ENCODE peak calls at places on chromosome 16, in six cellular contexts. One of them, this sample, is unnamed. For H3K4me1, the result is how much of the 10 kb centered on the place peaks cover.

GRCh38 chr16:30543067-30543466 is 8.4 kb upstream of the ZNF747 start:
- DNase-seq in right atrium auricular region: no peak
- DNase-seq in adrenal gland: no peak
- DNase-seq in psoas muscle: no peak
- DNase-seq in uterus: no peak
- DNase-seq in left ventricle myocardium inferior: no peak
- DNase-seq in this sample: no peak

GRCh38 chr16:81729451-81729850 is 49.6 kb upstream of the PLCG2 start:
- DNase-seq in right atrium auricular region: no peak
- DNase-seq in adrenal gland: no peak
- DNase-seq in psoas muscle: no peak
- DNase-seq in uterus: no peak
- DNase-seq in left ventricle myocardium inferior: no peak
- DNase-seq in this sample: no peak

GRCh38 chr16:2983706-2984136 is 3.5 kb upstream of the PKMYT1 start:
- DNase-seq in right atrium auricular region: peak
- DNase-seq in adrenal gland: peak
- DNase-seq in psoas muscle: peak
- DNase-seq in uterus: peak
- DNase-seq in left ventricle myocardium inferior: peak
- DNase-seq in this sample: peak

GRCh38 chr16:22813946-22814325 is at the start of gene HS3ST2:
- DNase-seq in right atrium auricular region: no peak
- DNase-seq in adrenal gland: peak
- DNase-seq in psoas muscle: peak
- DNase-seq in uterus: peak
- DNase-seq in left ventricle myocardium inferior: peak
- DNase-seq in this sample: no peak

GRCh38 chr16:31063843-31064611 is 10.0 kb downstream of the ZNF668 start:
- DNase-seq in right atrium auricular region: no peak
- DNase-seq in adrenal gland: no peak
- DNase-seq in psoas muscle: no peak
- DNase-seq in uterus: no peak
- DNase-seq in left ventricle myocardium inferior: no peak
- DNase-seq in this sample: no peak

GRCh38 chr16:65489531-65490023 is 367.7 kb upstream of the CDH11 start:
- DNase-seq in right atrium auricular region: no peak
- DNase-seq in adrenal gland: no peak
- DNase-seq in psoas muscle: no peak
- DNase-seq in uterus: no peak
- DNase-seq in left ventricle myocardium inferior: no peak
- DNase-seq in this sample: no peak

GRCh38 chr16:28495098-28495793 is 803 bp downstream of the APOBR start:
- DNase-seq in right atrium auricular region: no peak
- DNase-seq in adrenal gland: no peak
- DNase-seq in psoas muscle: no peak
- DNase-seq in uterus: no peak
- DNase-seq in left ventricle myocardium inferior: no peak
- DNase-seq in this sample: no peak

GRCh38 chr16:12675852-12676251 is 127.8 kb downstream of the CPPED1 start:
- DNase-seq in right atrium auricular region: no peak
- DNase-seq in adrenal gland: no peak
- DNase-seq in psoas muscle: no peak
- DNase-seq in uterus: no peak
- DNase-seq in left ventricle myocardium inferior: no peak
- DNase-seq in this sample: no peak

GRCh38 chr16:10558746-10559641 is 21.4 kb downstream of the EMP2 start:
- DNase-seq in right atrium auricular region: peak
- DNase-seq in adrenal gland: peak
- DNase-seq in psoas muscle: peak
- DNase-seq in uterus: peak
- DNase-seq in left ventricle myocardium inferior: peak
- DNase-seq in this sample: peak

GRCh38 chr16:4176794-4177438 is 60.7 kb upstream of the ADCY9 start:
- DNase-seq in right atrium auricular region: no peak
- DNase-seq in adrenal gland: no peak
- DNase-seq in psoas muscle: no peak
- DNase-seq in uterus: no peak
- DNase-seq in left ventricle myocardium inferior: no peak
- DNase-seq in this sample: no peak

GRCh38 chr16:73268311-73268997 is 220.5 kb upstream of the ZFHX3 start:
- DNase-seq in right atrium auricular region: no peak
- DNase-seq in adrenal gland: no peak
- DNase-seq in psoas muscle: no peak
- DNase-seq in uterus: peak
- DNase-seq in left ventricle myocardium inferior: no peak
- DNase-seq in this sample: no peak

GRCh38 chr16:70747703-70748631 is 53.0 kb downstream of the VAC14 start:
- DNase-seq in right atrium auricular region: no peak
- DNase-seq in adrenal gland: no peak
- DNase-seq in psoas muscle: peak
- DNase-seq in uterus: no peak
- DNase-seq in left ventricle myocardium inferior: no peak
- DNase-seq in this sample: peak

GRCh38 chr16:88301886-88302285 is 80.9 kb upstream of the ZNF469 start:
- DNase-seq in right atrium auricular region: no peak
- DNase-seq in adrenal gland: no peak
- DNase-seq in psoas muscle: no peak
- DNase-seq in uterus: no peak
- DNase-seq in left ventricle myocardium inferior: no peak
- DNase-seq in this sample: no peak

GRCh38 chr16:88298882-88299745 is 83.6 kb upstream of the ZNF469 start:
- DNase-seq in right atrium auricular region: no peak
- DNase-seq in adrenal gland: no peak
- DNase-seq in psoas muscle: no peak
- DNase-seq in uterus: no peak
- DNase-seq in left ventricle myocardium inferior: no peak
- DNase-seq in this sample: no peak

GRCh38 chr16:88301431-88301830 is 81.3 kb upstream of the ZNF469 start:
- DNase-seq in right atrium auricular region: no peak
- DNase-seq in adrenal gland: no peak
- DNase-seq in psoas muscle: no peak
- DNase-seq in uterus: no peak
- DNase-seq in left ventricle myocardium inferior: no peak
- DNase-seq in this sample: no peak

GRCh38 chr16:88299751-88300462 is 82.9 kb upstream of the ZNF469 start:
- DNase-seq in right atrium auricular region: no peak
- DNase-seq in adrenal gland: no peak
- DNase-seq in psoas muscle: no peak
- DNase-seq in uterus: no peak
- DNase-seq in left ventricle myocardium inferior: no peak
- DNase-seq in this sample: no peak

GRCh38 chr16:88300463-88300835 is 82.3 kb upstream of the ZNF469 start:
- DNase-seq in right atrium auricular region: no peak
- DNase-seq in adrenal gland: no peak
- DNase-seq in psoas muscle: no peak
- DNase-seq in uterus: no peak
- DNase-seq in left ventricle myocardium inferior: no peak
- DNase-seq in this sample: no peak
- H3K4me1 ChIP-seq in right atrium auricular region: under half
- H3K4me1 ChIP-seq in adrenal gland: under half
- H3K4me1 ChIP-seq in psoas muscle: under half
- H3K4me1 ChIP-seq in uterus: under half
- H3K4me1 ChIP-seq in left ventricle myocardium inferior: under half
- H3K4me1 ChIP-seq in this sample: under half

DNA sequence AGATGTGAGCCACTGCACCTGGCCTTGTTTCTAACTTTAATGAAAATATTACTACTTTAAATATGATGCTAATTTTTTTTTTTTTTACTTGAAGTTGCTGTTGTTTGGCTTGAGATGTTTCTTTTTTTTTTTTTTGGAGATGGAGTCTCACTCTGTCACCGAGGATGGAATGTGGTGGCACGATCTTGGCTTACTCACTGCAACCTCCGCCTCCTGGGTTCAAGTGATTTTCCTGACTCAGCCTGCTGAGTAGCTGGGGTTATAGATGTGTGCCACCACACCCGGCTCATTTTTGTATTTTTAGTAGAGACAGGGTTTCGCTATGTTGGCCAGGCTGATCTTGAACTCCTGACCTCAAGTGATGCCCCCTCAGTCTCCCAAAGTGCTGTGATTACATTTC is 23.6 kb downstream of the IGSF6 start:
- DNase-seq in right atrium auricular region: no peak
- DNase-seq in adrenal gland: no peak
- DNase-seq in psoas muscle: no peak
- DNase-seq in uterus: no peak
- DNase-seq in left ventricle myocardium inferior: no peak
- DNase-seq in this sample: no peak
- H3K4me3 ChIP-seq in right atrium auricular region: no peak
- H3K4me3 ChIP-seq in adrenal gland: no peak
- H3K4me3 ChIP-seq in psoas muscle: no peak
- H3K4me3 ChIP-seq in uterus: no peak
- H3K4me3 ChIP-seq in left ventricle myocardium inferior: no peak
- H3K4me3 ChIP-seq in this sample: no peak

GRCh38 chr16:8869212-8869987 is 594 bp upstream of the CARHSP1 start:
- DNase-seq in right atrium auricular region: no peak
- DNase-seq in adrenal gland: no peak
- DNase-seq in psoas muscle: no peak
- DNase-seq in uterus: no peak
- DNase-seq in left ventricle myocardium inferior: no peak
- DNase-seq in this sample: no peak
- H3K4me1 ChIP-seq in right atrium auricular region: under half
- H3K4me1 ChIP-seq in adrenal gland: under half
- H3K4me1 ChIP-seq in psoas muscle: under half
- H3K4me1 ChIP-seq in uterus: under half
- H3K4me1 ChIP-seq in left ventricle myocardium inferior: under half
- H3K4me1 ChIP-seq in this sample: under half

GRCh38 chr16:68219708-68220378 is 16.1 kb downstream of the ESRP2 start:
- DNase-seq in right atrium auricular region: no peak
- DNase-seq in adrenal gland: no peak
- DNase-seq in psoas muscle: no peak
- DNase-seq in uterus: no peak
- DNase-seq in left ventricle myocardium inferior: no peak
- DNase-seq in this sample: no peak
- H3K4me3 ChIP-seq in right atrium auricular region: no peak
- H3K4me3 ChIP-seq in adrenal gland: no peak
- H3K4me3 ChIP-seq in psoas muscle: no peak
- H3K4me3 ChIP-seq in uterus: no peak
- H3K4me3 ChIP-seq in left ventricle myocardium inferior: no peak
- H3K4me3 ChIP-seq in this sample: no peak

GRCh38 chr16:84614075-84614474 is 3.8 kb downstream of the COTL1 start:
- DNase-seq in right atrium auricular region: no peak
- DNase-seq in adrenal gland: no peak
- DNase-seq in psoas muscle: no peak
- DNase-seq in uterus: peak
- DNase-seq in left ventricle myocardium inferior: no peak
- DNase-seq in this sample: no peak

GRCh38 chr16:84611041-84611440 is 6.8 kb downstream of the COTL1 start:
- DNase-seq in right atrium auricular region: no peak
- DNase-seq in adrenal gland: no peak
- DNase-seq in psoas muscle: no peak
- DNase-seq in uterus: no peak
- DNase-seq in left ventricle myocardium inferior: no peak
- DNase-seq in this sample: no peak

GRCh38 chr16:84614914-84615813 is 2.7 kb downstream of the COTL1 start:
- DNase-seq in right atrium auricular region: no peak
- DNase-seq in adrenal gland: no peak
- DNase-seq in psoas muscle: no peak
- DNase-seq in uterus: no peak
- DNase-seq in left ventricle myocardium inferior: no peak
- DNase-seq in this sample: no peak

GRCh38 chr16:84612686-84613085 is 5.2 kb downstream of the COTL1 start:
- DNase-seq in right atrium auricular region: no peak
- DNase-seq in adrenal gland: no peak
- DNase-seq in psoas muscle: no peak
- DNase-seq in uterus: no peak
- DNase-seq in left ventricle myocardium inferior: no peak
- DNase-seq in this sample: no peak

DNA sequence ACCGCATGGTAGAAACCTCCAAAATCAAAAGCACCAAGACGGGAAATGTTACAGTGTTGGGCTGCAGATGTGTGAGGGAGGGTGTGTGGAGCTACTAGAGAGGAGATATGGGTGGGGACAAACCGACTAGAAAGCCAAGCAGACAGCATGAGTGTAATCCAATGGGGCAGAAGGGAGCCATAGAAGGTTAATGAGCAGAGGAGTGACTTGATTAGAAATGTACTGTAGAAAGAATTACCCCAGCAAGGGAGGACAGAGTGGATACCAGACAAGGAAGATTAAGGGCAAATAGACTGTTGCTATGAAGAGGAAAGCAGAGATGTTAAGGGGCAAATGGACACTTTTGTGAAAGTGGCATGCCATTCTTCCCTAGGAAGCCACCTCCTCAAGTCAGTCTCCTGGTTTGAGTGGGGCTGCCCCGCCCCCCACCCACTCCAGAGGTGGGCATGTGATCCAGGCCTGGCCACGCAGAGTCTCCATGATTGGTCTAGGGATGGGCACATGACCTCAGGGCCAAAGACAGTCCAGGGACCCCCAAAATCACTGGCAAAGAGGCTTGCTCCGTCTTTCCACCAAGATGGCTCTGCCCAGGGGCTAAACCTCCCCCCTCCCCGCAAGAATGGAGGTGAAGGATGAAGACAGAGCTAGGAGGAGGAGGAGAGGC is 4.3 kb downstream of the COTL1 start:
- DNase-seq in right atrium auricular region: no peak
- DNase-seq in adrenal gland: no peak
- DNase-seq in psoas muscle: no peak
- DNase-seq in uterus: no peak
- DNase-seq in left ventricle myocardium inferior: no peak
- DNase-seq in this sample: no peak
- H3K4me1 ChIP-seq in right atrium auricular region: under half
- H3K4me1 ChIP-seq in adrenal gland: under half
- H3K4me1 ChIP-seq in psoas muscle: under half
- H3K4me1 ChIP-seq in uterus: under half
- H3K4me1 ChIP-seq in left ventricle myocardium inferior: under half
- H3K4me1 ChIP-seq in this sample: under half

GRCh38 chr16:79008869-79009179 is 591.7 kb downstream of the MAF start:
- DNase-seq in right atrium auricular region: no peak
- DNase-seq in adrenal gland: no peak
- DNase-seq in psoas muscle: no peak
- DNase-seq in uterus: no peak
- DNase-seq in left ventricle myocardium inferior: no peak
- DNase-seq in this sample: no peak

GRCh38 chr16:79013004-79013403 is 587.5 kb downstream of the MAF start:
- DNase-seq in right atrium auricular region: no peak
- DNase-seq in adrenal gland: no peak
- DNase-seq in psoas muscle: no peak
- DNase-seq in uterus: no peak
- DNase-seq in left ventricle myocardium inferior: no peak
- DNase-seq in this sample: no peak

GRCh38 chr16:79013930-79014329 is 586.6 kb downstream of the MAF start:
- DNase-seq in right atrium auricular region: no peak
- DNase-seq in adrenal gland: no peak
- DNase-seq in psoas muscle: no peak
- DNase-seq in uterus: no peak
- DNase-seq in left ventricle myocardium inferior: no peak
- DNase-seq in this sample: no peak

GRCh38 chr16:79009911-79010310 is 590.6 kb downstream of the MAF start:
- DNase-seq in right atrium auricular region: no peak
- DNase-seq in adrenal gland: no peak
- DNase-seq in psoas muscle: no peak
- DNase-seq in uterus: no peak
- DNase-seq in left ventricle myocardium inferior: no peak
- DNase-seq in this sample: no peak

GRCh38 chr16:79011282-79011681 is 589.3 kb downstream of the MAF start:
- DNase-seq in right atrium auricular region: no peak
- DNase-seq in adrenal gland: no peak
- DNase-seq in psoas muscle: no peak
- DNase-seq in uterus: no peak
- DNase-seq in left ventricle myocardium inferior: no peak
- DNase-seq in this sample: no peak
- H3K4me3 ChIP-seq in right atrium auricular region: no peak
- H3K4me3 ChIP-seq in adrenal gland: no peak
- H3K4me3 ChIP-seq in psoas muscle: no peak
- H3K4me3 ChIP-seq in uterus: no peak
- H3K4me3 ChIP-seq in left ventricle myocardium inferior: no peak
- H3K4me3 ChIP-seq in this sample: no peak